ENCODE peak calls at places on chromosomes 5 and 9, in nine cellular contexts. S is GM04504; C is upper lobe of right lung; O is activated T-helper 2 cell treated with anti-CD3 and anti-CD28 coated beads, Interferon-gamma antibody, Interleukin-2, Interleukin-4, amounts not matched to agents 10 μg/mL and 5 μg/mL and 100 μg/mL, durations not matched to agents 14 hours and 24 hours and 36 hours; B is NCI-H2081; X is dorsolateral prefrontal cortex; Z is neural progenitor cell; D is anterior cingulate cortex; M is aorta. V is an unnamed sample.

GRCh38 chr9:84054341-84055010 is 73.9 kb downstream of the RMI1 start:
- DNase-seq in B (no peak), S (no peak), D (no peak), X (no peak), Z (no peak), O (no peak), M (no peak), C (no peak), V (no peak)

GRCh38 chr9:81559741-81560140 is 129.6 kb downstream of the TLE1 start:
- DNase-seq in S (peak; percentile 76), O (no peak), Z (no peak), X (no peak), M (no peak), D (no peak), C (no peak), B (no peak), V (no peak)

GRCh38 chr9:99859395-99859980 is 37.8 kb downstream of the NR4A3 start:
- DNase-seq in Z (peak; percentile 64), M (no peak), X (no peak), S (peak; percentile 21), D (no peak), C (no peak), O (no peak), B (no peak), V (no peak)

GRCh38 chr5:34043099-34043876 is at the start of gene C1QTNF3:
- DNase-seq in S (no peak), Z (no peak), X (no peak), B (peak; percentile 61), C (no peak), D (no peak), M (no peak), O (no peak), V (no peak)

GRCh38 chr5:178287091-178287790 is 54.6 kb upstream of the PHYKPL start:
- DNase-seq in D (no peak), X (no peak), M (peak; percentile 68), Z (no peak), S (no peak), O (no peak), C (no peak), B (no peak), V (no peak)

GRCh38 chr5:65903581-65903980 is 22.8 kb upstream of the ERBIN start:
- DNase-seq in C (no peak), D (no peak), X (no peak), B (no peak), S (no peak), Z (no peak), M (no peak), O (no peak), V (no peak)

GRCh38 chr9:126673689-126674364 is 60.1 kb downstream of the LMX1B start:
- DNase-seq in D (no peak), X (no peak), O (no peak), C (no peak), B (peak; percentile 62), S (no peak), M (no peak), Z (peak; percentile 80), V (peak; percentile 92)

GRCh38 chr9:137217276-137218211 is 4.5 kb downstream of the RNF208 start:
- DNase-seq in D (peak; percentile 28), M (no peak), Z (peak; percentile 60), C (peak; percentile 89), B (peak; percentile 63), O (no peak), S (no peak), X (no peak), V (peak; percentile 88)

GRCh38 chr9:36566813-36567217 is 5.9 kb upstream of the MELK start:
- DNase-seq in M (peak; percentile 86), X (peak; percentile 89), O (no peak), B (no peak), D (peak; percentile 68), S (no peak), C (peak; percentile 43), Z (no peak), V (no peak)

GRCh38 chr9:79129865-79130480 is 441.8 kb upstream of the TLE4 start:
- DNase-seq in B (peak; percentile 70), S (peak; percentile 50), X (peak; percentile 46), D (peak; percentile 15), C (no peak), Z (peak; percentile 54), O (no peak), M (peak; percentile 72), V (peak; percentile 1)

GRCh38 chr9:94867281-94867841 is 140.9 kb downstream of the AOPEP start:
- DNase-seq in S (peak; percentile 59), D (no peak), O (no peak), X (peak; percentile 30), C (peak; percentile 77), B (peak; percentile 28), M (no peak), Z (peak; percentile 50), V (peak; percentile 83)

GRCh38 chr9:113621309-113621791 is 157.8 kb downstream of the RGS3 start:
- DNase-seq in S (peak; percentile 90), B (no peak), C (peak; percentile 63), O (no peak), Z (peak; percentile 64), X (no peak), D (no peak), M (peak; percentile 97), V (no peak)

GRCh38 chr5:16970826-16971225 is 34.7 kb upstream of the MYO10 start:
- DNase-seq in C (no peak), B (no peak), O (no peak), M (no peak), X (no peak), D (no peak), S (no peak), Z (no peak), V (no peak)

GRCh38 chr9:22120595-22120994 is 111.5 kb upstream of the CDKN2B start:
- DNase-seq in S (no peak), X (no peak), M (no peak), B (no peak), O (no peak), D (no peak), C (no peak), Z (no peak), V (no peak)

V was measured in Caco-2.